ENCODE peak calls at places on chromosomes 16 and 17, in seven cellular contexts. L, C, P, F, V, S and D are unnamed samples.

GRCh38 chr16:48538746-48539484 is 71.1 kb downstream of the N4BP1 start:
- DNase-seq in F (peak), S (no peak), V (no peak), C (no peak), P (peak), L (no peak), D (no peak)

GRCh38 chr17:36879599-36880255 is 57.5 kb upstream of the LHX1 start:
- DNase-seq in L (no peak), C (no peak), F (no peak), P (no peak), S (no peak), V (no peak), D (no peak)

GRCh38 chr17:8991514-8992285 is 26.2 kb upstream of the PIK3R5 start:
- DNase-seq in C (peak), V (peak), S (peak), F (peak), P (peak), L (peak), D (peak)

GRCh38 chr16:88461291-88462269 is 8.5 kb downstream of the ZFPM1 start:
- DNase-seq in P (no peak), L (no peak), V (no peak), S (peak), F (no peak), C (no peak), D (no peak)

GRCh38 chr16:27485126-27485525 is 64.6 kb downstream of the GTF3C1 start:
- DNase-seq in P (no peak), C (no peak), F (no peak), V (no peak), L (no peak), S (no peak), D (no peak)

GRCh38 chr16:71645450-71645849 is 19.5 kb downstream of the MARVELD3 start:
- DNase-seq in V (peak), F (no peak), S (peak), C (no peak), L (no peak), P (no peak), D (no peak)

GRCh38 chr17:81909966-81910839 is 996 bp downstream of the PCYT2 start:
- DNase-seq in L (no peak), F (peak), C (no peak), S (no peak), P (no peak), V (no peak), D (no peak)

GRCh38 chr16:58198022-58198683 is at the start of gene CSNK2A2:
- DNase-seq in L (no peak), S (peak), P (peak), F (peak), C (no peak), V (peak), D (no peak)

GRCh38 chr17:65583921-65584603 is 22.6 kb upstream of the AXIN2 start:
- DNase-seq in C (no peak), L (no peak), P (no peak), S (no peak), V (no peak), F (no peak), D (no peak)

GRCh38 chr17:50925296-50925891 is 59.2 kb upstream of the TOB1 start:
- DNase-seq in V (no peak), S (no peak), F (no peak), L (no peak), P (no peak), C (no peak), D (no peak)

GRCh38 chr16:5028950-5029475 is 4.7 kb downstream of the NAGPA start:
- DNase-seq in P (no peak), C (no peak), L (no peak), V (no peak), F (no peak), S (no peak), D (no peak)

GRCh38 chr17:57109393-57110151 is 24.5 kb downstream of the AKAP1 start:
- DNase-seq in F (no peak), P (no peak), L (no peak), V (no peak), S (peak), C (no peak), D (no peak)

GRCh38 chr17:35809855-35810461 is 674 bp downstream of the TAF15 start:
- DNase-seq in L (no peak), P (no peak), V (no peak), S (no peak), F (no peak), C (no peak), D (no peak)

GRCh38 chr16:56944954-56945839 is 13.3 kb downstream of the HERPUD1 start:
- DNase-seq in S (no peak), L (no peak), P (no peak), C (no peak), V (peak), F (no peak), D (no peak)

GRCh38 chr16:71350821-71351557 is 7.5 kb upstream of the CALB2 start:
- DNase-seq in F (no peak), V (no peak), P (peak), C (no peak), L (no peak), S (no peak), D (no peak)

GRCh38 chr17:61926831-61927210 is 961 bp downstream of the INTS2 start:
- DNase-seq in F (no peak), C (no peak), L (no peak), P (no peak), V (no peak), S (no peak), D (no peak)

DNA sequence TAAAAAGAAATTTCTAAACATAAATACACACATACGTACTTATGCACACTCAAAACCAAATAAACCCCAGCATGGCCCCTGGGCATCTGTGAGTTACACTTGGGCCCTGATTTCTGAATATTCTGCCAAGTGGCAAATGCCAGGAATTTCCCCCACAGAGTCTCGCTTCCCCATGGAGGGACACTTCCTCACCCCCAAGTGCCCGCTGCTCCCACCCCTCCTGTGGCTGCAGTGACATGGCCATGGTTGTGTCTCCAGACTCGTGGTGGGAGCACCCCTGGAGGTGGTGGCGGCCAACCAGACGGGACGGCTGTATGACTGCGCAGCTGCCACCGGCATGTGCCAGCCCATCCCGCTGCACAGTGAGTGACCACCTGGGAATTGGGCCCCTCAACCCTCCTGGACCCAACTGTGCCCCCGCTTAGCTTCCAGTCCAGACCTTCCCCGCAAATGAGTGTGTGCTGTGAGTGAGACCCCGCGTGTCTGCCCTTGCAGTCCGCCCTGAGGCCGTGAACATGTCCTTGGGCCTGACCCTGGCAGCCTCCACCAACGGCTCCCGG is 4.0 kb downstream of the ITGAD start:
- DNase-seq in P (no peak), F (no peak), C (no peak), L (no peak), V (no peak), S (no peak), D (no peak)
- TF ChIP-seq CTCF in P (no peak), F (no peak), C (no peak), L (no peak), V (no peak), S (no peak), D (no peak)

DNA sequence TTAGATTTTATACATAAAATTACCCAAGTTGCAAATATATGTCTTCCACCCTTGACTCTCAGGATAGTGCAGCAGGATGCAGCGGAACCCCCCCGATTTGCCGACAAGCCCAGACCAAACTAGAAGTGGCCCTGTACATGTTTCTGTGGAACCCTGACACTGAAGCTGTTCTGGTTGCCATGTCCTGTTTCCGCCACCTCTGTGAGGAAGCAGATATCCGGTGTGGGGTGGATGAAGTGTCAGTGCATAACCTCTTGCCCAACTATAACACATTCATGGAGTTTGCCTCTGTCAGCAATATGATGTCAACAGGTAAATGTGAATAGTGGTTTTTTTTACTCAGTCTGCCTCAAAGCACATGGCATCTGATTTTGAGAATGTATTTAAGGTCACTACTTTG is 70.7 kb downstream of the OMG start:
- DNase-seq in L (no peak), P (no peak), C (no peak), V (no peak), F (no peak), S (no peak), D (no peak)
- TF ChIP-seq CTCF in L (no peak), P (no peak), C (no peak), V (no peak), F (no peak), S (no peak), D (no peak)

DNA sequence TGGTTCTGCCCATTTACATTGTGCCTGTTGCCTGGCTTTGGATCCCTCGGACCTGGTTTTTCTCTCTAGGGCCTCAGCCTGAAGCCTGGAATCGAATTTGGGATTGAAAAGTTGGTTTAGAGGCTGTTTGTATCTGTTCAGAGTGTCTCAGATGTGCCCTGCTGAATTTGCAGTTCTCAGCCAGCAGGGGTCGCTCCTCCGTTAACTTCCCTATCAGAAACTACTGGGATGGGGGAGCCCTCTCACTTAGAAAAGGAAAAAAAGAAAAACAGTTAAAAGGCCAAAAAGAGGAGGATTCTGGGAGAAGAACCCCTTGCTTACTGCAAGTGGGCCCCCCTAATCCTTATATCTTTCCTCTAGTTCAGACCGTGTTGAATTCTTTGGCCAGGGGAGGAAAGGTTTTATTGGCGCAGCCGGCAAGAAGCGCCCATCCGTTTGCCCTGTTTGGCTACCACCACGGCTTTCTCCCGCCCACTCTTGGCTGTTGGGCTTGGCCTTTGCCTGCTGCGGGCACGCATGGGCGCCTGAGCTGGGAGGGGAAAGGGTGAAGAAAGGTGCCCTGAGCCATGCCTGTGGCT is 8.7 kb downstream of the FZD2 start:
- DNase-seq in P (no peak), F (no peak), S (peak), L (no peak), V (no peak), C (no peak), D (no peak)
- TF ChIP-seq CTCF in P (no peak), F (peak), S (peak), L (peak), V (peak), C (peak), D (peak)

GRCh38 chr16:46857261-46857962 is 26.4 kb upstream of the C16orf87 start:
- DNase-seq in C (no peak), S (peak), P (no peak), V (peak), F (peak), L (peak), D (peak)
- TF ChIP-seq CTCF in C (peak), S (peak), P (peak), V (peak), F (peak), L (peak), D (peak)

DNA sequence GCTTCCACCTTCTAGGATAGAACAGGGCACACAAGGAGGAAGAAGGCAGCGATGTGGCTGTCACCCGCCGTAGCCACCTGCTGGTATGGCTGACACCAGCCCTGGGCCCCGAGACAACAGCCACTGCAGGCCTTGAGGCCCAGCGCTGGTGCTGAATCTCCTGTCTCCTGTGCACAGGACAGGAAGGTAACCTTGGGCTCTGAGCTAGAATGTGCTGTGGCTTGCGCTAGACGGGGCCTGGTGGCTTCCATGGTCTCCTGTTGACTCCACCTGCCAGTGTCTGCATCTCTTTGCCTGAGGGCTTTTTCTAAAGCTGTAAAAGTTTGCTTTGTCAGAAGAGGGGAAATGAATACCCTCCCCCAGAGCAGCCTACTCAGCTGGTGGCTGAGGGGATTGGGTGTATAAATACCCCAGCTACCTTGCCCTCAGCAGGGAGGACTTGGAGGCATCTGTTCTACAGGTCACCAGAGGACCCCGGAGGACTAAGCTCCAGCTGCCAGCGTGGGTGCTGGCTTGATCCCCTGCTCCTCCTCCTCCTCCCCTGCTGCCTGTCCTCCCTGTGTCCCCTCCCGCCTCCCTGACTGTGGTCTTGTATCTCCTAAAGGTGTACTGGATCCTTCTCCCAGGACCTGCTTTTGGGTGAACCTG is 76.1 kb upstream of the SDK2 start:
- DNase-seq in V (no peak), L (no peak), F (no peak), C (no peak), S (no peak), P (peak), D (no peak)
- TF ChIP-seq CTCF in V (no peak), L (no peak), F (no peak), C (no peak), S (no peak), P (no peak), D (no peak)

GRCh38 chr16:86143666-86144065 is 244.7 kb downstream of the IRF8 start:
- DNase-seq in F (no peak), C (no peak), P (no peak), V (no peak), L (no peak), S (no peak), D (no peak)
- TF ChIP-seq CTCF in F (no peak), C (no peak), P (no peak), V (no peak), L (no peak), S (no peak), D (no peak)

DNA sequence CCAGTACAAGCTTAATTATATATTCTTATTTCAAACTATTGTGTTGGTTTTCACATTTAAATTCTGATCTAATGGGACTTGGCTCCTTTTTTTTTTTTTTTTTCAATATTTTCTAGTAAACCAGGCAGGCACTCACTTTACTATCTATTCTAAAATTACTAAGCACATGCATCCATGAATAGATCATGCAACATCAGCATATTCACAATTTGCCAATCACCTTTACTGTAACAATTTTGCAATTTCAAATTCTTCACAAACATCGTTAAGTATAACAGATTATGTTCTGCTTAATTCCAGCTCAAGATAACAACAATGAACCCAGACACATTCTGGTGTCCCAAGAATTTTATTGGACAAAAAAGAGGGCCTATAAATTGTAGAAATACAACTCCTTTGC is 217.4 kb downstream of the CDH8 start:
- DNase-seq in S (no peak), F (no peak), C (no peak), V (no peak), L (no peak), P (no peak), D (no peak)
- TF ChIP-seq CTCF in S (no peak), F (no peak), C (no peak), V (no peak), L (no peak), P (no peak), D (no peak)

DNA sequence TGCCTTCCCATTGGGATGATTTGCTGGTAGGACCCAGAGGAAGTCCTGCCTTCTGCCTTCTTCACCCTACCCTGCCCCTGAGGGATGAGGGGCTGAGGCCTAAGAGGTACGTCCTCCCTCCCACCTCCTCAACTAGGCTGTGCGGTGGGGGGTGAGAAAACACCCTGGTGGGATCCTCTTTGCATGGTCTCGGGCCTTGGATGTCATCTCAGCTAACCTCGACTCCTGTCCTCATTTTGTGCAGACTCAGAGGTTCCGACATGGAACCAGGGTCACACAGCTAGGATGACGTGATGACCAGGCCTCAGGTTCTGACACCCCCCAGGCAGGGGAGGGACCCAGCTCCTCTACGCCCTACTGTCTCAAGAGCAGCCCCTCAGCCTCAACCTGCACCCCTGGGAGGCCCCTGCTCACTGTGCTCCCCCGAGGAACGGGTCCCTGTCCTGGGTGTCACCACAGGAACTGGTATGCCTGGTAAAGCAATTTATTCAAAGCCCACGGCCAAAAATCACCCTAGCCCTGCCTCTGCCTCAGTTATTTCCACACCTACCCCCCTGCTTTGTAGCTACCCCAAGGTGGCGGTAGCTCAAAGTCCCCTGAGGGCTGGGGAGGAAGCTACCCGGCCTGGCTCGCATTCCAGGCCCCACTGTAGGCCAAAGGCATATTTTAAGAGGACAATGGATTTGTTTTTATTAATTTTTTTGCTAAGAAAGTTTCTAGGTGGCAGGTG is 17.5 kb downstream of the UNC13D start:
- DNase-seq in L (no peak), P (no peak), S (no peak), V (no peak), C (no peak), F (no peak), D (no peak)
- TF ChIP-seq CTCF in L (no peak), P (no peak), S (no peak), V (no peak), C (no peak), F (no peak), D (no peak)